ENCODE peak calls at places on chromosomes 7 and 10, in six cellular contexts. One of them, this sample, is unnamed.

GRCh38 chr7:106111671-106112117 is 418 bp downstream of the SYPL1 start:
- DNase-seq in NCI-H460: peak
- DNase-seq in EL: no peak
- DNase-seq in HuH-7: no peak
- DNase-seq in neural crest cell: no peak
- DNase-seq in frontal cortex: peak
- DNase-seq in this sample: peak

GRCh38 chr7:91030680-91031079 is 233.6 kb upstream of the FZD1 start:
- DNase-seq in frontal cortex: no peak
- DNase-seq in HuH-7: no peak
- DNase-seq in neural crest cell: no peak
- DNase-seq in EL: no peak
- DNase-seq in NCI-H460: no peak
- DNase-seq in this sample: no peak

GRCh38 chr7:18520450-18521235 is 25.1 kb downstream of the HDAC9 start:
- DNase-seq in neural crest cell: no peak
- DNase-seq in NCI-H460: no peak
- DNase-seq in HuH-7: no peak
- DNase-seq in EL: peak
- DNase-seq in frontal cortex: no peak
- DNase-seq in this sample: no peak

GRCh38 chr7:101817031-101817929 is at the start of gene CUX1:
- DNase-seq in frontal cortex: no peak
- DNase-seq in NCI-H460: no peak
- DNase-seq in HuH-7: peak
- DNase-seq in neural crest cell: peak
- DNase-seq in EL: peak
- DNase-seq in this sample: peak

GRCh38 chr10:69653561-69653960 is 23.5 kb downstream of the FAM241B start:
- DNase-seq in frontal cortex: no peak
- DNase-seq in EL: no peak
- DNase-seq in NCI-H460: no peak
- DNase-seq in HuH-7: no peak
- DNase-seq in neural crest cell: no peak
- DNase-seq in this sample: no peak

GRCh38 chr10:91672021-91672608 is 39.2 kb upstream of the PPP1R3C start:
- DNase-seq in frontal cortex: no peak
- DNase-seq in NCI-H460: peak
- DNase-seq in neural crest cell: no peak
- DNase-seq in EL: peak
- DNase-seq in HuH-7: no peak
- DNase-seq in this sample: no peak

GRCh38 chr7:32179567-32179966 is 109.4 kb upstream of the PDE1C start:
- DNase-seq in NCI-H460: no peak
- DNase-seq in frontal cortex: no peak
- DNase-seq in EL: peak
- DNase-seq in neural crest cell: no peak
- DNase-seq in HuH-7: no peak
- DNase-seq in this sample: no peak

GRCh38 chr7:116213361-116214155 is 3.2 kb downstream of the TES start:
- DNase-seq in neural crest cell: no peak
- DNase-seq in EL: no peak
- DNase-seq in NCI-H460: no peak
- DNase-seq in frontal cortex: no peak
- DNase-seq in HuH-7: no peak
- DNase-seq in this sample: no peak

GRCh38 chr10:61793760-61794713 is 107.5 kb upstream of the ARID5B start:
- DNase-seq in EL: peak
- DNase-seq in HuH-7: no peak
- DNase-seq in frontal cortex: no peak
- DNase-seq in neural crest cell: no peak
- DNase-seq in NCI-H460: no peak
- DNase-seq in this sample: no peak